ENCODE peak calls at places on chromosomes 13 and 19, in five cellular contexts. One of them, this sample, is unnamed.

GRCh38 chr19:51480590-51480989 is 2.3 kb downstream of the CEACAM18 start:
- DNase-seq in CD8-positive, alpha-beta memory T cell: no peak
- DNase-seq in bronchial epithelial cell: no peak
- DNase-seq in caudate nucleus: no peak
- DNase-seq in cardiac fibroblast: peak
- DNase-seq in this sample: peak

GRCh38 chr13:28611021-28611420 is 47.9 kb upstream of the POMP start:
- DNase-seq in bronchial epithelial cell: no peak
- DNase-seq in CD8-positive, alpha-beta memory T cell: no peak
- DNase-seq in caudate nucleus: no peak
- DNase-seq in cardiac fibroblast: no peak
- DNase-seq in this sample: no peak

GRCh38 chr13:55815458-55816033 is 1325.2 kb upstream of the PRR20A start:
- DNase-seq in cardiac fibroblast: no peak
- DNase-seq in bronchial epithelial cell: no peak
- DNase-seq in CD8-positive, alpha-beta memory T cell: no peak
- DNase-seq in caudate nucleus: no peak
- DNase-seq in this sample: no peak

GRCh38 chr19:9969688-9969975 is 33.3 kb upstream of the OLFM2 start:
- DNase-seq in cardiac fibroblast: no peak
- DNase-seq in bronchial epithelial cell: no peak
- DNase-seq in caudate nucleus: no peak
- DNase-seq in CD8-positive, alpha-beta memory T cell: no peak
- DNase-seq in this sample: no peak

GRCh38 chr19:34366670-34367423 is 1.9 kb downstream of the GPI start:
- DNase-seq in caudate nucleus: no peak
- DNase-seq in CD8-positive, alpha-beta memory T cell: no peak
- DNase-seq in bronchial epithelial cell: peak
- DNase-seq in cardiac fibroblast: peak
- DNase-seq in this sample: peak

GRCh38 chr13:21573920-21574712 is 29.9 kb downstream of the MICU2 start:
- DNase-seq in CD8-positive, alpha-beta memory T cell: no peak
- DNase-seq in caudate nucleus: no peak
- DNase-seq in bronchial epithelial cell: no peak
- DNase-seq in cardiac fibroblast: no peak
- DNase-seq in this sample: no peak

GRCh38 chr19:29014857-29015436 is 198.0 kb downstream of the UQCRFS1 start:
- DNase-seq in CD8-positive, alpha-beta memory T cell: no peak
- DNase-seq in bronchial epithelial cell: no peak
- DNase-seq in caudate nucleus: no peak
- DNase-seq in cardiac fibroblast: no peak
- DNase-seq in this sample: no peak

GRCh38 chr19:45142016-45142727 is 18.6 kb downstream of the NKPD1 start:
- DNase-seq in CD8-positive, alpha-beta memory T cell: no peak
- DNase-seq in bronchial epithelial cell: no peak
- DNase-seq in cardiac fibroblast: no peak
- DNase-seq in caudate nucleus: no peak
- DNase-seq in this sample: no peak

GRCh38 chr13:60540276-60540675 is 143.3 kb downstream of the TDRD3 start:
- DNase-seq in cardiac fibroblast: no peak
- DNase-seq in CD8-positive, alpha-beta memory T cell: no peak
- DNase-seq in bronchial epithelial cell: no peak
- DNase-seq in caudate nucleus: no peak
- DNase-seq in this sample: no peak

GRCh38 chr13:75896271-75896670 is 260.1 kb downstream of the LMO7 start:
- DNase-seq in caudate nucleus: no peak
- DNase-seq in CD8-positive, alpha-beta memory T cell: no peak
- DNase-seq in cardiac fibroblast: no peak
- DNase-seq in bronchial epithelial cell: peak
- DNase-seq in this sample: no peak

GRCh38 chr13:51624695-51625345 is 40.6 kb downstream of the WDFY2 start:
- DNase-seq in CD8-positive, alpha-beta memory T cell: no peak
- DNase-seq in caudate nucleus: no peak
- DNase-seq in bronchial epithelial cell: no peak
- DNase-seq in cardiac fibroblast: no peak
- DNase-seq in this sample: no peak

GRCh38 chr19:53365899-53366493 is 491 bp downstream of the ZNF525 start:
- DNase-seq in caudate nucleus: no peak
- DNase-seq in bronchial epithelial cell: no peak
- DNase-seq in CD8-positive, alpha-beta memory T cell: peak
- DNase-seq in cardiac fibroblast: no peak
- DNase-seq in this sample: peak

GRCh38 chr13:60571571-60571970 is 174.6 kb downstream of the TDRD3 start:
- DNase-seq in cardiac fibroblast: no peak
- DNase-seq in CD8-positive, alpha-beta memory T cell: no peak
- DNase-seq in caudate nucleus: no peak
- DNase-seq in bronchial epithelial cell: no peak
- DNase-seq in this sample: no peak

GRCh38 chr19:16315825-16316505 is 8.7 kb upstream of the KLF2 start:
- DNase-seq in CD8-positive, alpha-beta memory T cell: no peak
- DNase-seq in cardiac fibroblast: peak
- DNase-seq in bronchial epithelial cell: peak
- DNase-seq in caudate nucleus: no peak
- DNase-seq in this sample: peak

GRCh38 chr19:37551123-37551993 is 43.2 kb downstream of the ZNF571 start:
- DNase-seq in CD8-positive, alpha-beta memory T cell: peak
- DNase-seq in cardiac fibroblast: peak
- DNase-seq in caudate nucleus: no peak
- DNase-seq in bronchial epithelial cell: peak
- DNase-seq in this sample: peak

GRCh38 chr19:31831421-31831820 is 482.2 kb upstream of the TSHZ3 start:
- DNase-seq in cardiac fibroblast: no peak
- DNase-seq in CD8-positive, alpha-beta memory T cell: no peak
- DNase-seq in caudate nucleus: no peak
- DNase-seq in bronchial epithelial cell: no peak
- DNase-seq in this sample: no peak

GRCh38 chr13:100088282-100088647 is 628 bp upstream of the PCCA start:
- DNase-seq in cardiac fibroblast: no peak
- DNase-seq in bronchial epithelial cell: no peak
- DNase-seq in caudate nucleus: no peak
- DNase-seq in CD8-positive, alpha-beta memory T cell: no peak
- DNase-seq in this sample: no peak

GRCh38 chr19:6677924-6678689 is 8.1 kb upstream of the TNFSF14 start:
- DNase-seq in caudate nucleus: no peak
- DNase-seq in bronchial epithelial cell: no peak
- DNase-seq in CD8-positive, alpha-beta memory T cell: no peak
- DNase-seq in cardiac fibroblast: peak
- DNase-seq in this sample: no peak

GRCh38 chr19:33273065-33273736 is 29.1 kb downstream of the CEBPA start:
- DNase-seq in CD8-positive, alpha-beta memory T cell: no peak
- DNase-seq in caudate nucleus: no peak
- DNase-seq in bronchial epithelial cell: peak
- DNase-seq in cardiac fibroblast: no peak
- DNase-seq in this sample: no peak

GRCh38 chr13:47135800-47136658 is 239.2 kb upstream of the HTR2A start:
- DNase-seq in CD8-positive, alpha-beta memory T cell: no peak
- DNase-seq in caudate nucleus: no peak
- DNase-seq in bronchial epithelial cell: no peak
- DNase-seq in cardiac fibroblast: no peak
- DNase-seq in this sample: no peak

GRCh38 chr19:23855676-23856075 is 59.0 kb upstream of the ZNF726 start:
- DNase-seq in CD8-positive, alpha-beta memory T cell: no peak
- DNase-seq in caudate nucleus: no peak
- DNase-seq in bronchial epithelial cell: no peak
- DNase-seq in cardiac fibroblast: no peak
- DNase-seq in this sample: no peak

This sample was measured in brain microvascular endothelial cell.